ENCODE peak calls at places on chromosomes 3 and 15, in five cellular contexts. Y is astrocyte of the spinal cord; P is lower lobe of right lung; E is naive thymus-derived CD4-positive, alpha-beta T cell; N is CD8-positive, alpha-beta memory T cell. K is an unnamed sample.

GRCh38 chr3:177855021-177855420 is 657.7 kb upstream of the TBL1XR1 start:
- DNase-seq in Y (no peak), P (no peak), E (no peak), N (no peak), K (no peak)

GRCh38 chr3:58041826-58042324 is 33.7 kb downstream of the FLNB start:
- DNase-seq in Y (peak), P (no peak), E (no peak), N (no peak), K (no peak)

GRCh38 chr3:150610785-150611184 is 7.7 kb downstream of the SELENOT start:
- DNase-seq in Y (no peak), P (no peak), E (no peak), N (no peak), K (no peak)

GRCh38 chr3:135141092-135141491 is 346.0 kb downstream of the EPHB1 start:
- DNase-seq in Y (no peak), P (no peak), E (no peak), N (no peak), K (no peak)

GRCh38 chr3:191296041-191296541 is 33.1 kb upstream of the CCDC50 start:
- DNase-seq in Y (no peak), P (no peak), E (no peak), N (no peak), K (no peak)

GRCh38 chr3:97896547-97896946 is 74.7 kb downstream of the CRYBG3 start:
- DNase-seq in Y (no peak), P (no peak), E (no peak), N (no peak), K (peak)

GRCh38 chr15:63402498-63403253 is 21.0 kb upstream of the CA12 start:
- DNase-seq in Y (peak), P (no peak), E (no peak), N (no peak), K (no peak)

GRCh38 chr3:66885326-66886000 is 112.6 kb upstream of the KBTBD8 start:
- DNase-seq in Y (peak), P (no peak), E (no peak), N (no peak), K (peak)

GRCh38 chr15:91965501-91966180 is 112.1 kb downstream of the SLCO3A1 start:
- DNase-seq in Y (peak), P (no peak), E (no peak), N (no peak), K (no peak)

GRCh38 chr3:117997201-117998049 is 1037.2 kb downstream of the IGSF11 start:
- DNase-seq in Y (peak), P (peak), E (no peak), N (no peak), K (peak)

GRCh38 chr3:38003371-38003816 is 12.8 kb downstream of the VILL start:
- DNase-seq in Y (peak), P (peak), E (peak), N (peak), K (peak)

GRCh38 chr15:26864664-26865191 is 2.1 kb upstream of the GABRA5 start:
- DNase-seq in Y (peak), P (no peak), E (no peak), N (no peak), K (peak)

GRCh38 chr3:10782011-10782410 is 34.0 kb upstream of the SLC6A11 start:
- DNase-seq in Y (no peak), P (no peak), E (no peak), N (no peak), K (peak)

GRCh38 chr15:57367556-57367955 is 8.7 kb upstream of the CGNL1 start:
- DNase-seq in Y (no peak), P (no peak), E (no peak), N (no peak), K (no peak)

GRCh38 chr3:155869664-155870063 is 786 bp upstream of the GMPS start:
- DNase-seq in Y (no peak), P (no peak), E (no peak), N (no peak), K (no peak)

GRCh38 chr3:151925876-151926275 is 52.4 kb downstream of the SUCNR1 start:
- DNase-seq in Y (peak), P (no peak), E (no peak), N (no peak), K (no peak)

GRCh38 chr3:194311000-194311399 is 40.1 kb downstream of the CPN2 start:
- DNase-seq in Y (no peak), P (no peak), E (no peak), N (no peak), K (no peak)

GRCh38 chr15:98682992-98683701 is 34.8 kb downstream of the IGF1R start:
- DNase-seq in Y (no peak), P (no peak), E (no peak), N (no peak), K (no peak)

GRCh38 chr3:120497318-120497717 is 46.5 kb upstream of the FSTL1 start:
- DNase-seq in Y (peak), P (no peak), E (no peak), N (no peak), K (no peak)

GRCh38 chr3:184907941-184908649 is 96.1 kb downstream of the VPS8 start:
- DNase-seq in Y (no peak), P (no peak), E (no peak), N (no peak), K (peak)
- H3K4me3 ChIP-seq in Y (no peak), P (no peak), E (no peak), N (no peak), K (peak)

DNA sequence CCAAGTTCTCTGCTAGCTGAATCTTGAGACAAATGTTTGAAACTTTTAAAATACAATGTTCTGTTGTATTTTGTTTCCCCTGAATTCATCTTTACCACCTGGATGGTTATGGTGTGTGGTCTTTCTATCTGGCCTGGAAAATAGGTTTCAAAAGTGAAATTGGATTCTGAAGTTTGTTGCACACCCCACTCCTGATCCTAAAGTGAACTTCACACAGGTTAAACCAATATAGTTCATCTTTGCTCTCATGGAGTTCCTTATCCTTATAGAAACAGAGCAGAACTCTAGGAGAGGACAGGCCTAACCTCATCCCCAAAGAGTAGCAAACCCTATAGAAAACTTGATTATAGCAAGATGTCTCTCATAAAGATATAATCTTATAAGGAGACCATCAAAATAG is 179.4 kb upstream of the BCL6 start:
- DNase-seq in Y (no peak), P (no peak), E (no peak), N (no peak), K (no peak)
- H3K4me3 ChIP-seq in Y (no peak), P (no peak), E (no peak), N (no peak), K (no peak)

DNA sequence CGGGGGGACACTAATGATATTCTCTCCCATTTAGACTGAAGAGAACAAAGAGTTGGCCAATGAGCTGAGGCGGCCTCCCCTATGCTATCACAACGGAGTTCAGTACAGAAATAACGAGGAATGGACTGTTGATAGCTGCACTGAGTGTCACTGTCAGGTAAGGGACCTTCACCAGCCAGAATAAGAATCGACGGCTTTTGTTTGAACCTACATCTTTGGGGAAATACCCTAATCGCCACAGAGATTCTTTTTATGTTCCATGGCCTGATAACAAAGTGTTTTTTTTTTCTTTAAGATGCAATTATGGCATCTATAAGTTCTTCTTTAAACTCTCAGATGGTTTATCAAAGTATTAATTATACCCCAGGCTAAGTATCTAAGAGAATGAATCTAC is 3.4 kb downstream of the THBS1 start:
- DNase-seq in Y (no peak), P (no peak), E (no peak), N (no peak), K (no peak)
- H3K4me3 ChIP-seq in Y (peak), P (peak), E (no peak), N (no peak), K (no peak)

DNA sequence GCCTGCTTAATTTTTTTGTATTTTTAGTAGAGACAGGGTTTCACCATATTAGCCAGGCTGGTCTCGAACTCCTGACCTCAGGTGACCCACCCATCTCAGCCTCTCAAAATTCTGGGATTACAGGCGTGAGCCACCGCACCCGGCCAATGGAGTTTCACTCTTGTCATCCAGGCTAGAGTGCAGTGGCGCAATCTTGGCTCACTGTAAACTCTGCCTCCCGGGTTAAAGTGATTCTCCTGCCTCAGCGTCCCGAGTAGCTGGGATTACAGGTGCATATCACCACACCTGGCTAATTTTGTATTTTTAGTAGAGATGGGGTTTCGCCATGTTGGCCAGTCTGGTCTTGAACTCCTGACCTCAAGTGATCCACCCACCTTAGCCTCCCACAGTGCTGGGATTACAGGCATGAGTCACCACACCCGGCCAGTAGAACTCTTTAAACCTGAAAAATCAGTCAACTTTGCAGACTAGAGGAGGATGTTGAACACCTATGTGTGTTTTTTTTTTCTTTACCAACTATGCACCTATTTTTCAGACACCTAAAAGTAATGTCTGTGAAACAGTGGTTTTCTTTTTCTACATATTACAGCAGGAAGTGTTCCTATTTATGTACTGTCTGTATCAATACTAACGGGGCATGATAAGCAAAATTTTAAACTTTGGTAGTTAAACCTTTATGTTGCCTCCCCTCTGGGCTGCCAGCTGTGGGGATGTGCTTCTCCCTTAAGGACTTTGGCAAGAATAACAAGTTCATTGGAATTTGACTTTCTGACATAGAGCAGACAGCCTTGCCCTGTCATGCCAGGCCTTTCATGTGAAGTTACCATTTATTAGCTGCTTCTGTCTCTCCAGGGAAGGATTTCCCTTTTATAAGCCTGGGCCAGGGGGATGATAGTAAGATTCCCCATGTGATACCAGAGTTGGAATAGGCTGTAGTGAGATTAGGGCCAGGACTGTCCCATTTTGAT is 8.1 kb downstream of the ARIH2 start:
- DNase-seq in Y (no peak), P (no peak), E (no peak), N (no peak), K (no peak)
- H3K4me3 ChIP-seq in Y (no peak), P (no peak), E (no peak), N (no peak), K (no peak)

DNA sequence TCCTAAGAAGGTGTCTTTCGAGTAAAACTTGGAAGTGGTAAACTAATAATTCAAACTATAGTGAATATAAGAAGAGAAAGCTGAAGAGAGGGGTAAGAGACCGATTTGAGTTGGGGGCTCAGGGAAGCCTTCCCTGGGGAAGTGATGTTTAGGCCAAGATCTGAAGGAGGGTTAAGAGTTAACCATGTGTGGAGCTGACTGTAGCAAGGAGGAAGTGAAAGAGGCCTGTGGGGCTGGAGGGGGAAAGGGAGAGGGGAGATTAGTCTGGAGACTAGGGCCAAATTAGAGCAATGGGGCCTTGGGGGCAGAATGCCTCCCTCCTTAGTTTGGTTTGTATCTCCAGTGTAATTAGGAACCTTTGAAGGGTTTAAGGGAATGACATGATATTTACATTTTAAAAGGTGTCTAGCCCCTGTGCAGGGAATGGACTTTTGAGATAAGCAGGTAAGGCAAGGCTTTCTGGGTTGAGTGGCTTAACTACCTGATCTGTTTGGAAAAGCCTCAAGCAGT is 2.2 kb downstream of the ZNF592 start:
- DNase-seq in Y (no peak), P (no peak), E (no peak), N (no peak), K (peak)
- H3K4me3 ChIP-seq in Y (no peak), P (peak), E (no peak), N (peak), K (peak)

GRCh38 chr3:99637041-99637380 is 1.4 kb upstream of the COL8A1 start:
- DNase-seq in Y (no peak), P (no peak), E (no peak), N (no peak), K (peak)
- H3K4me3 ChIP-seq in Y (peak), P (peak), E (no peak), N (no peak), K (peak)

DNA sequence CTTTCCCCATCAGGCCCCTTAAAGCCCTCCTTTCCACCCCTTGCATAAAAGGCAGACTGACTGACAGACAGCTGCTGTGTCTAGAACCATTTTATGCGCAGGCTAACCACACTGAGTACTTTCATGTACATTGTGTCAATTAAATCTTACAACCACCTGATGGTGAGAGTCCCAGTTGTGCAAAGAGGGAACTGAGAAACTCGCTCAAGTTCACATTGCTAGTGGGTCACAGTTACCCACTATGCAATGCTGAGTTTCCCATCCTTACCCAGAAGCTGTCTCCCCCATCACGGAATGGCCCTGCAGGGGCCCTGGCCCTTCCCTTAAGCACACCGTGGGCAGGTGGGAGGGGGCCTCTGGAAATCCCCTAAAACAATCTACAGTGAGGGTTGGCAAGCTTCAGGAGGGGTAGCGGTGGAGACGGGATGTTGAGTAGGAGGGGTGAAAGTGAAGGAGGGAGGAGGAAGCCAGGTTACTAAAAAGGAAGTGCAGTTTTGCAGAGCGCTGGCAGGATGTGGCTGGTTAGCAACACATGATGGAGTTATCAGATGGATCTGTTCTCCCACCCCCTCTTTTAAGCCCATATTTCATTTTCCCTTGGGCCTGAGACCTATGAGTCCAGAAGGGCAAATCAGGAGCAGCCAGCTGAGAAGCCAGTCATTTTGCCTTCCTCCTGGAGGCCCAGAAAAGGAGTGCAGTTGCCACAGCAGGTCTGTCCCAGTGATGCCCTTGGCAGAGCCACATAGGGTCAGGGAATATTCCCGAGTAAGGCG is 30.0 kb downstream of the STARD5 start:
- DNase-seq in Y (no peak), P (peak), E (peak), N (peak), K (no peak)
- H3K4me3 ChIP-seq in Y (no peak), P (peak), E (peak), N (peak), K (no peak)

DNA sequence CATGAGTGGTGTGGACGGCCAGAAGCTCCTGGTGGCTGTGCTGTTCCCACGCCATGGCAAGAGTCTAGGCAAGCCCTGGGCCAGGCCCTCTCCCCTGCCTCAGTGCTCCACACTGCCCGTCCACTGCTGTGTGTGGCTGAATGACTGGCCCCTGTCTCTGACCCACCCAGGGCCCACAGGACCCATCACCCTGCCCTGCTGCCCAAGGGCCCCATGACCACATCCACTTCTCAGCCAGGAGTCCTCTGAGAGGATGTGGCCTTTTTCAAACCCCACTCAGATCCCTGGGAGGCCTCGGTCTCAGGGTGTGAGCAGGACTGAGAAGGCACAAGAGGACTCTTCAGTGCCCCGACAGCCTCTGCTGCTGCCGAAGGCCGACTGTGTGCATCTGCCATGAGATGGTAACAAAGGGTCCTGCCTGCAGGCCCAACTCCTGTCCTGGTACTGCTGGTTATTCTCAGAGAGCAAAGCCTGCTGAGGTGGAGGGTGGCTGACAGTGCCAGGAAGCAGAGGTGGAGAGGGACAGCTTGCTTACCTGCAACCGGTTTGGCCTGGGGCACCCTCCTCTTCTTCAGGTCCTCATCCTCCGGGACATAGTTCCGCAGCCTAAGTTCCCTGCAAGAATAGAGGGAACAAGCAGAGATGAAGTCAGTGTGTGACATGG is 47.5 kb downstream of the PTH1R start:
- DNase-seq in Y (no peak), P (peak), E (no peak), N (no peak), K (no peak)
- H3K4me3 ChIP-seq in Y (no peak), P (no peak), E (no peak), N (no peak), K (no peak)

K was measured in endodermal cell.